ENCODE peak calls at places on chromosomes 16 and 17, in ten cellular contexts. C, W, X, S, O, Y, H, E, P and L are unnamed samples.

GRCh38 chr16:88063201-88063773 is 112.1 kb downstream of the BANP start:
- DNase-seq in C (no peak), W (no peak), X (no peak), S (peak), O (no peak), Y (no peak), H (peak), E (no peak), P (no peak), L (peak)

GRCh38 chr17:47072881-47073280 is 93.8 kb upstream of the RPRML start:
- DNase-seq in C (no peak), W (no peak), X (no peak), S (no peak), O (no peak), Y (peak), H (peak), E (no peak), P (no peak), L (peak)

GRCh38 chr17:18949566-18949965 is 2.4 kb upstream of the SLC5A10 start:
- DNase-seq in C (no peak), W (no peak), X (no peak), S (peak), O (no peak), Y (no peak), H (no peak), E (no peak), P (no peak), L (no peak)

GRCh38 chr16:80993293-80993691 is 13.4 kb downstream of the CMC2 start:
- DNase-seq in C (no peak), W (no peak), X (no peak), S (peak), O (no peak), Y (no peak), H (peak), E (peak), P (no peak), L (peak)

GRCh38 chr17:18108400-18109312 is at the start of gene MYO15A:
- DNase-seq in C (no peak), W (no peak), X (no peak), S (no peak), O (no peak), Y (no peak), H (no peak), E (no peak), P (no peak), L (no peak)

GRCh38 chr16:12637002-12637401 is 166.7 kb downstream of the CPPED1 start:
- DNase-seq in C (no peak), W (no peak), X (no peak), S (no peak), O (no peak), Y (no peak), H (no peak), E (no peak), P (no peak), L (no peak)

GRCh38 chr17:41492771-41493170 is 3.1 kb upstream of the KRT36 start:
- DNase-seq in C (peak), W (no peak), X (no peak), S (peak), O (no peak), Y (no peak), H (peak), E (no peak), P (no peak), L (peak)

GRCh38 chr16:88430524-88431446 is 22.3 kb upstream of the ZFPM1 start:
- DNase-seq in C (no peak), W (no peak), X (peak), S (no peak), O (no peak), Y (peak), H (no peak), E (no peak), P (peak), L (no peak)

GRCh38 chr17:31095239-31096105 is 695 bp downstream of the NF1 start:
- DNase-seq in C (peak), W (peak), X (peak), S (peak), O (peak), Y (peak), H (peak), E (no peak), P (peak), L (peak)

GRCh38 chr17:30005709-30006320 is 64.4 kb downstream of the EFCAB5 start:
- DNase-seq in C (no peak), W (no peak), X (no peak), S (peak), O (no peak), Y (no peak), H (peak), E (no peak), P (no peak), L (peak)

GRCh38 chr16:24996301-24996700 is 18.9 kb downstream of the ARHGAP17 start:
- DNase-seq in C (no peak), W (no peak), X (no peak), S (peak), O (no peak), Y (peak), H (no peak), E (no peak), P (no peak), L (no peak)

GRCh38 chr17:64747938-64748540 is 85.9 kb upstream of the SMURF2 start:
- DNase-seq in C (no peak), W (no peak), X (no peak), S (peak), O (no peak), Y (peak), H (peak), E (no peak), P (no peak), L (no peak)

GRCh38 chr17:79658811-79659207 is 48.0 kb upstream of the RBFOX3 start:
- DNase-seq in C (peak), W (peak), X (no peak), S (peak), O (peak), Y (no peak), H (peak), E (no peak), P (no peak), L (peak)

GRCh38 chr16:8878523-8878911 is 3.6 kb upstream of the LITAFD start:
- DNase-seq in C (no peak), W (no peak), X (no peak), S (peak), O (no peak), Y (no peak), H (peak), E (no peak), P (no peak), L (peak)

GRCh38 chr16:361872-362701 is 8.3 kb downstream of the MRPL28 start:
- DNase-seq in C (peak), W (peak), X (peak), S (peak), O (peak), Y (peak), H (peak), E (peak), P (peak), L (peak)